ENCODE peak calls at places on chromosome 17, in five cellular contexts. D is heart left ventricle, J is aorta, E is left lung, P is SJSA1. R is an unnamed sample.

GRCh38 chr17:67578058-67578457 is 139.7 kb upstream of the NOL11 start:
- DNase-seq in P (no peak), E (no peak), J (no peak), D (no peak), R (no peak)

GRCh38 chr17:21815352-21816063 is 123.2 kb downstream of the KCNJ18 start:
- DNase-seq in D (no peak), E (peak), P (no peak), J (no peak), R (no peak)

GRCh38 chr17:20256144-20256543 is 211.2 kb downstream of the LGALS9B start:
- DNase-seq in D (no peak), E (no peak), J (no peak), P (no peak), R (no peak)

GRCh38 chr17:7380321-7380720 is 568 bp upstream of the TNK1 start:
- DNase-seq in P (no peak), E (no peak), D (peak), J (no peak), R (no peak)

GRCh38 chr17:2259769-2260536 is 43.6 kb downstream of the SMG6 start:
- DNase-seq in J (no peak), P (no peak), E (no peak), D (no peak), R (no peak)

GRCh38 chr17:56629450-56630187 is 36.1 kb downstream of the NOG start:
- DNase-seq in D (no peak), J (no peak), E (no peak), P (peak), R (peak)

GRCh38 chr17:30395398-30396022 is 16.8 kb downstream of the CPD start:
- DNase-seq in D (no peak), P (no peak), E (no peak), J (no peak), R (no peak)

GRCh38 chr17:7019839-7020519 is 2.9 kb upstream of the BCL6B start:
- DNase-seq in J (peak), D (peak), E (no peak), P (peak), R (no peak)

GRCh38 chr17:42422958-42423712 is at the start of gene CAVIN1:
- DNase-seq in E (peak), J (peak), P (peak), D (peak), R (peak)

GRCh38 chr17:66040402-66040801 is 151.5 kb downstream of the CEP112 start:
- DNase-seq in P (no peak), E (no peak), D (no peak), J (no peak), R (no peak)

GRCh38 chr17:55325405-55325804 is 60.6 kb downstream of the HLF start:
- DNase-seq in P (no peak), J (no peak), D (no peak), E (no peak), R (no peak)

DNA sequence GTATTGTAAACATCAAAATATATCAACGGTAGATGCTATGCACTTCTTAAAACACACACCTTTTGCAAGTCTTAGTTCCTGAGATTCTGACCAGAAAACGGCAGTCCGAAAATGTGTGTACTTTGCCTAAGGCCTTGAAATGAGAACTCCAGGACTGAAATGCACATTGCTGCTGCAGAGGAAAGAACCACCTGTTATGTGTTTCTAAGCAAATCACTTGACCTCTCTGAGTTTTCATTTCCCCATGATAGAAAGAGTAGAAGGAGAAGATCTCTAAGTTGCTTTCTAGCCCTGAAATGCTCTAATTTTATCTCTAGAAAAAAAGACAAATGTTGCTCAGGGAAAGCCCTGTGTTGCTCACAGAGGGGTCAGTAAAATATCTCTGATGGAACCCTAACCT is 9.9 kb downstream of the CCDC182 start:
- DNase-seq in P (no peak), J (no peak), D (no peak), E (no peak), R (no peak)
- H3K4me3 ChIP-seq in P (no peak), J (no peak), D (no peak), E (no peak), R (no peak)

GRCh38 chr17:78211032-78211431 is 3.0 kb upstream of the BIRC5 start:
- DNase-seq in E (no peak), J (no peak), P (no peak), D (no peak), R (no peak)

GRCh38 chr17:78219396-78220150 is 5.5 kb downstream of the BIRC5 start:
- DNase-seq in E (no peak), D (no peak), P (no peak), J (no peak), R (no peak)

GRCh38 chr17:78210111-78210510 is 3.9 kb upstream of the BIRC5 start:
- DNase-seq in E (no peak), P (no peak), D (no peak), J (no peak), R (no peak)

GRCh38 chr17:78214016-78214705 is at the start of gene BIRC5:
- DNase-seq in D (peak), P (peak), E (peak), J (peak), R (peak)

DNA sequence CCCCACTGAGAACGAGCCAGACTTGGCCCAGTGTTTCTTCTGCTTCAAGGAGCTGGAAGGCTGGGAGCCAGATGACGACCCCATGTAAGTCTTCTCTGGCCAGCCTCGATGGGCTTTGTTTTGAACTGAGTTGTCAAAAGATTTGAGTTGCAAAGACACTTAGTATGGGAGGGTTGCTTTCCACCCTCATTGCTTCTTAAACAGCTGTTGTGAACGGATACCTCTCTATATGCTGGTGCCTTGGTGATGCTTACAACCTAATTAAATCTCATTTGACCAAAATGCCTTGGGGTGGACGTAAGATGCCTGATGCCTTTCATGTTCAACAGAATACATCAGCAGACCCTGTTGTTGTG is 631 bp downstream of the BIRC5 start:
- DNase-seq in J (no peak), E (no peak), P (no peak), D (no peak), R (no peak)
- H3K27ac ChIP-seq in J (no peak), E (no peak), P (peak), D (no peak), R (no peak)

GRCh38 chr17:80499536-80499935 is 23.1 kb upstream of the NPTX1 start:
- DNase-seq in E (peak), J (no peak), P (no peak), D (no peak), R (no peak)

GRCh38 chr17:80498242-80498919 is 22.0 kb upstream of the NPTX1 start:
- DNase-seq in J (no peak), E (peak), D (no peak), P (peak), R (no peak)

GRCh38 chr17:80498920-80499410 is 22.6 kb upstream of the NPTX1 start:
- DNase-seq in E (peak), J (no peak), D (no peak), P (no peak), R (no peak)

GRCh38 chr17:80499961-80500665 is 23.7 kb upstream of the NPTX1 start:
- DNase-seq in P (no peak), J (no peak), D (no peak), E (peak), R (no peak)

DNA sequence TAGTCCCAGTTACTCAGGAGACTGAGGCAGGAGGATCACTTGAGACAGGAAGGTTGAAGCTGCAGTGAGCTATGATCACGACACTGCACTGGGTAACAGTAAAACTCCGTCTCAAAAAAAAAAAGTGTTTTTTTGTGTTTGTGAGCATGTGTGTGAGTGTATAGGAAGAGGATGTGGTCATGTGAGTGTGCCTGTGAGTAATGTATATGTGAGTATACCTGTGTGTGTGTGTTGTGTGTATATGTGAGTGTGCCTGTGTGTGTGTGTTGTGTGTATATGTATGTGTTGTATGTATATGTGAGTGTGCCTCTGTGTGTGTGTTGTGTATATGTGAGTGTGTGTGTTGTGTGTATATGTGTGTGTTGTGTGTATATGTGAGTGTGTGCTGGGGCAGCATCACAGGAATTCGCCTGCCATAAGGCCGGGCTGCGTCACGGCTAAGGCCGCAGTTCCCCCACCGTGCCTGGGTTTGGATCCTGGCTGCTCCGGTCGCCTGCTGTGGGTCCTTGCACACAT is 21.4 kb upstream of the NPTX1 start:
- DNase-seq in J (no peak), D (no peak), E (no peak), P (no peak), R (no peak)
- H3K4me3 ChIP-seq in J (no peak), D (no peak), E (no peak), P (no peak), R (no peak)

GRCh38 chr17:29294580-29294900 is 592 bp upstream of the NUFIP2 start:
- DNase-seq in D (no peak), P (no peak), E (no peak), J (no peak), R (no peak)
- H3K27ac ChIP-seq in D (peak), P (peak), E (peak), J (no peak), R (peak)

GRCh38 chr17:78132767-78133178 is 2.2 kb downstream of the TMC8 start:
- DNase-seq in E (no peak), D (no peak), J (no peak), P (no peak), R (no peak)
- H3K4me3 ChIP-seq in E (peak), D (peak), J (no peak), P (no peak), R (no peak)

GRCh38 chr17:10111907-10112452 is 86.4 kb downstream of the GAS7 start:
- DNase-seq in P (no peak), D (no peak), E (no peak), J (no peak), R (no peak)
- H3K27ac ChIP-seq in P (no peak), D (no peak), E (no peak), J (no peak), R (no peak)

GRCh38 chr17:57946798-57947358 is 8.3 kb downstream of the CUEDC1 start:
- DNase-seq in D (peak), J (no peak), P (peak), E (no peak), R (peak)

GRCh38 chr17:57948555-57949420 is 6.4 kb downstream of the CUEDC1 start:
- DNase-seq in P (peak), E (no peak), J (peak), D (peak), R (peak)

GRCh38 chr17:57945999-57946797 is 9.0 kb downstream of the CUEDC1 start:
- DNase-seq in J (no peak), E (no peak), P (peak), D (no peak), R (no peak)

GRCh38 chr17:57948169-57948554 is 7.0 kb downstream of the CUEDC1 start:
- DNase-seq in D (no peak), J (peak), P (no peak), E (no peak), R (no peak)

DNA sequence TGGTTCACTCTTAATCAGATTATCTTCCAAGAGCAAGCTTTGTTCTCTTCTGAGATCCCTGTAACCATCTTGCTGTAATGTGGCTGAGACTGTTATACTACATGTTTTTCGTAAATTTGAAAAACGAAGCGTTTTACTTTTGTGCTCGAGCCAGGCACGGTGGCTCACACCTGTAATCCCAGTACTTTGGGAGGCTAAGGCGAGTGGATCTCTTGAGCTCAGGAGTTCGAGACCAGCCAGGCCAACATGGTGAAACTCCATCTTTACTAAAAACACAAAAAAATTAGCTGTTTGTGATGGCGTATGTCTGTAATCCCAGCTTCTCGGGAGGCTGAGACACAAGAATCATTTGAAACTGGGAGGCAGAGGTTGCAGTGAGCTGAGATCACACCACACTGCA is 7.8 kb downstream of the CUEDC1 start:
- DNase-seq in P (no peak), J (peak), E (no peak), D (no peak), R (no peak)
- H3K4me3 ChIP-seq in P (peak), J (no peak), E (peak), D (peak), R (peak)

R was measured in AG04450.